ENCODE peak calls at places on chromosomes 11 and 22, in four cellular contexts. One of them, this sample, is unnamed.

GRCh38 chr22:20397498-20397897 is 3.5 kb downstream of the ZNF74 start:
- DNase-seq in amniotic stem cell: no peak
- DNase-seq in NCI-H460: no peak
- DNase-seq in amygdala: no peak
- DNase-seq in this sample: no peak

GRCh38 chr11:106422585-106422984 is 345.1 kb downstream of the AASDHPPT start:
- DNase-seq in NCI-H460: no peak
- DNase-seq in amniotic stem cell: no peak
- DNase-seq in amygdala: no peak
- DNase-seq in this sample: no peak

GRCh38 chr11:15107730-15108515 is 6.8 kb upstream of the INSC start:
- DNase-seq in amygdala: no peak
- DNase-seq in amniotic stem cell: no peak
- DNase-seq in NCI-H460: no peak
- DNase-seq in this sample: no peak

GRCh38 chr11:2898366-2899079 is 12.9 kb upstream of the CDKN1C start:
- DNase-seq in amygdala: no peak
- DNase-seq in NCI-H460: no peak
- DNase-seq in amniotic stem cell: peak
- DNase-seq in this sample: peak

GRCh38 chr11:61782841-61783240 is 9.6 kb downstream of the TMEM258 start:
- DNase-seq in amygdala: no peak
- DNase-seq in NCI-H460: no peak
- DNase-seq in amniotic stem cell: no peak
- DNase-seq in this sample: no peak

GRCh38 chr11:19739872-19740271 is 27.2 kb downstream of the NAV2 start:
- DNase-seq in NCI-H460: no peak
- DNase-seq in amygdala: peak
- DNase-seq in amniotic stem cell: no peak
- DNase-seq in this sample: no peak

GRCh38 chr11:123505546-123506299 is 75.7 kb downstream of the GRAMD1B start:
- DNase-seq in amniotic stem cell: no peak
- DNase-seq in amygdala: peak
- DNase-seq in NCI-H460: no peak
- DNase-seq in this sample: no peak

GRCh38 chr22:36291831-36292740 is 39.2 kb downstream of the APOL1 start:
- DNase-seq in NCI-H460: no peak
- DNase-seq in amygdala: no peak
- DNase-seq in amniotic stem cell: no peak
- DNase-seq in this sample: no peak

This sample was measured in SW 1271.